ENCODE peak calls at places on chromosomes 4 and X, in seven cellular contexts. A is choroid plexus epithelial cell; O is stimulated activated CD4-positive, alpha-beta T cell treated with anti-CD3 and anti-CD28 coated beads, Interleukin-4, amount 100 ng/mL, for 4 hours; Z is CD8-positive, alpha-beta memory T cell; J is left ventricle myocardium inferior; F is activated T-helper 1 cell treated with anti-CD3 and anti-CD28 coated beads, Interleukin-12 subunit alpha, Interleukin-12 subunit beta, Interleukin-2, Interleukin-4 antibody, amounts not matched to agents 30 ng/mL and 10 ng/mL and 1 ng/mL, durations not matched to agents 14 hours and 24 hours and 36 hours; V is breast epithelium. M is an unnamed sample.

GRCh38 chrX:444305-444704 is 57.6 kb upstream of the PPP2R3B start:
- DNase-seq in F (no peak), J (no peak), V (no peak), A (no peak), O (no peak), Z (no peak), M (no peak)

GRCh38 chr4:8907596-8908205 is 36.1 kb upstream of the HMX1 start:
- DNase-seq in O (no peak), J (no peak), F (no peak), A (no peak), V (peak; percentile 28), Z (no peak), M (no peak)

GRCh38 chr4:74364649-74365491 is at the start of gene EREG:
- DNase-seq in J (no peak), V (no peak), Z (no peak), O (no peak), A (peak; percentile 75), F (peak; percentile 0), M (no peak)

GRCh38 chr4:89158884-89159503 is 47.7 kb downstream of the TIGD2 start:
- DNase-seq in J (no peak), V (no peak), F (no peak), O (no peak), A (peak; percentile 75), Z (no peak), M (no peak)

GRCh38 chrX:136346506-136346905 is 45.7 kb downstream of the ADGRG4 start:
- DNase-seq in Z (no peak), O (no peak), J (no peak), F (no peak), V (no peak), A (no peak), M (no peak)

GRCh38 chr4:141913928-141914327 is 277.5 kb downstream of the IL15 start:
- DNase-seq in V (no peak), F (no peak), Z (no peak), J (no peak), O (no peak), A (peak; percentile 16), M (no peak)

GRCh38 chr4:1202526-1203378 is 30.4 kb upstream of the SPON2 start:
- DNase-seq in F (no peak), Z (no peak), J (no peak), V (no peak), O (no peak), A (no peak), M (no peak)

GRCh38 chr4:165383757-165384156 is 4.9 kb downstream of the CPE start:
- DNase-seq in O (no peak), F (no peak), J (no peak), V (no peak), Z (no peak), A (peak; percentile 45), M (no peak)

GRCh38 chr4:172042714-172043114 is 229.5 kb downstream of the GALNTL6 start:
- DNase-seq in O (no peak), J (no peak), F (no peak), A (peak; percentile 8), V (no peak), Z (no peak), M (no peak)

GRCh38 chr4:146368209-146368608 is 153.5 kb downstream of the SLC10A7 start:
- DNase-seq in Z (no peak), V (no peak), J (peak; percentile 15), F (no peak), O (no peak), A (peak; percentile 87), M (no peak)

GRCh38 chr4:114384629-114385028 is 214.0 kb upstream of the UGT8 start:
- DNase-seq in A (peak; percentile 76), V (no peak), Z (no peak), O (no peak), F (no peak), J (no peak), M (no peak)

GRCh38 chr4:80073362-80074008 is 456 bp upstream of the ANTXR2 start:
- DNase-seq in Z (no peak), O (no peak), A (no peak), J (no peak), V (no peak), F (peak; percentile 36), M (peak; percentile 54)

GRCh38 chrX:68633981-68634380 is 13.5 kb upstream of the STARD8 start:
- DNase-seq in A (no peak), Z (no peak), J (no peak), O (no peak), V (no peak), F (no peak), M (no peak)

M was measured in stimulated activated naive CD4-positive, alpha-beta T cell.